ENCODE peak calls at places on chromosomes 1 and 21, in nine cellular contexts. Y is neural progenitor cell, O is OCI-LY7, X is GM23248, U is HCT116, W is SK-N-SH, F is PC-3, V is GM23338, Q is MM.1S. N is an unnamed sample. For H3K4me1, the result is how much of the 10 kb centered on the place peaks cover.

GRCh38 chr21:21102874-21103273 is 104.7 kb downstream of the NCAM2 start:
- DNase-seq in Y (no peak), O (no peak), X (no peak), U (no peak), W (no peak), F (no peak), V (no peak), Q (no peak), N (no peak)

GRCh38 chr1:54697896-54698295 is 17.8 kb upstream of the TTC4 start:
- DNase-seq in Y (no peak), O (no peak), X (no peak), U (no peak), W (no peak), F (no peak), V (no peak), Q (no peak), N (no peak)

GRCh38 chr1:76799700-76800099 is 67.6 kb upstream of the ST6GALNAC5 start:
- DNase-seq in Y (no peak), O (no peak), X (no peak), U (no peak), W (peak), F (no peak), V (no peak), Q (no peak), N (no peak)

GRCh38 chr1:60281360-60281932 is 207.9 kb upstream of the C1orf87 start:
- DNase-seq in Y (peak), O (peak), X (peak), U (peak), W (peak), F (peak), V (peak), Q (peak), N (peak)

GRCh38 chr1:247456024-247456423 is 1.9 kb downstream of the OR2B11 start:
- DNase-seq in Y (no peak), O (no peak), X (no peak), U (no peak), W (no peak), F (no peak), V (no peak), Q (no peak), N (no peak)

GRCh38 chr1:210790196-210790595 is 343.8 kb downstream of the KCNH1 start:
- DNase-seq in Y (no peak), O (no peak), X (no peak), U (no peak), W (no peak), F (no peak), V (no peak), Q (no peak), N (no peak)

GRCh38 chr1:173509797-173510196 is 32.7 kb downstream of the PRDX6 start:
- DNase-seq in Y (no peak), O (no peak), X (no peak), U (no peak), W (no peak), F (no peak), V (no peak), Q (no peak), N (no peak)

GRCh38 chr1:60279798-60280197 is 206.2 kb upstream of the C1orf87 start:
- DNase-seq in Y (no peak), O (no peak), X (peak), U (no peak), W (no peak), F (peak), V (no peak), Q (no peak), N (no peak)

GRCh38 chr1:229298420-229298819 is 27.5 kb downstream of the RAB4A start:
- DNase-seq in Y (no peak), O (no peak), X (no peak), U (no peak), W (no peak), F (no peak), V (no peak), Q (no peak), N (no peak)

GRCh38 chr1:241944300-241944699 is 13.3 kb upstream of the BECN2 start:
- DNase-seq in Y (no peak), O (no peak), X (no peak), U (no peak), W (no peak), F (no peak), V (no peak), Q (no peak), N (no peak)

GRCh38 chr1:38964140-38964548 is 22.5 kb upstream of the RHBDL2 start:
- DNase-seq in Y (no peak), O (peak), X (no peak), U (no peak), W (peak), F (peak), V (peak), Q (no peak), N (no peak)

GRCh38 chr1:241253491-241253890 is 103.5 kb downstream of the RGS7 start:
- DNase-seq in Y (no peak), O (no peak), X (no peak), U (no peak), W (no peak), F (peak), V (no peak), Q (no peak), N (no peak)

GRCh38 chr1:205142105-205142475 is 20.3 kb upstream of the RBBP5 start:
- DNase-seq in Y (no peak), O (no peak), X (no peak), U (no peak), W (no peak), F (no peak), V (no peak), Q (no peak), N (no peak)

GRCh38 chr1:233114159-233114558 is 163.7 kb downstream of the NTPCR start:
- DNase-seq in Y (no peak), O (no peak), X (peak), U (peak), W (no peak), F (peak), V (peak), Q (no peak), N (no peak)

GRCh38 chr1:67766117-67766978 is 66.9 kb downstream of the GNG12 start:
- DNase-seq in Y (peak), O (peak), X (peak), U (no peak), W (peak), F (peak), V (peak), Q (peak), N (peak)

GRCh38 chr1:58979085-58979484 is 195.2 kb upstream of the JUN start:
- DNase-seq in Y (no peak), O (peak), X (no peak), U (no peak), W (no peak), F (no peak), V (no peak), Q (peak), N (no peak)

GRCh38 chr1:37602750-37603694 is 7.3 kb upstream of the GNL2 start:
- DNase-seq in Y (peak), O (peak), X (peak), U (no peak), W (peak), F (peak), V (peak), Q (peak), N (peak)

GRCh38 chr1:11680270-11681070 is 478 bp downstream of the MAD2L2 start:
- DNase-seq in Y (peak), O (peak), X (no peak), U (no peak), W (peak), F (peak), V (peak), Q (no peak), N (no peak)

GRCh38 chr1:230188826-230189225 is 121.8 kb downstream of the GALNT2 start:
- DNase-seq in Y (no peak), O (no peak), X (no peak), U (no peak), W (no peak), F (no peak), V (no peak), Q (no peak), N (no peak)

GRCh38 chr1:115813735-115814134 is 27.2 kb downstream of the NHLH2 start:
- DNase-seq in Y (no peak), O (no peak), X (no peak), U (no peak), W (no peak), F (no peak), V (no peak), Q (no peak), N (no peak)

GRCh38 chr1:80064524-80064923 is 1058.0 kb upstream of the ADGRL4 start:
- DNase-seq in Y (no peak), O (no peak), X (peak), U (no peak), W (no peak), F (peak), V (no peak), Q (no peak), N (no peak)

GRCh38 chr21:30620522-30620921 is at the start of gene KRTAP20-4:
- DNase-seq in Y (no peak), O (no peak), X (no peak), U (no peak), W (no peak), F (no peak), V (no peak), Q (no peak), N (no peak)

GRCh38 chr1:171140466-171140865 is 44.6 kb upstream of the FMO2 start:
- DNase-seq in Y (no peak), O (no peak), X (no peak), U (no peak), W (no peak), F (no peak), V (no peak), Q (no peak), N (no peak)

GRCh38 chr1:245434285-245434684 is 279.5 kb downstream of the KIF26B start:
- DNase-seq in Y (no peak), O (no peak), X (peak), U (peak), W (no peak), F (no peak), V (peak), Q (no peak), N (no peak)

GRCh38 chr1:34806396-34806795 is 13.6 kb downstream of the GJA4 start:
- DNase-seq in Y (no peak), O (no peak), X (peak), U (no peak), W (no peak), F (no peak), V (no peak), Q (no peak), N (no peak)
- H2AFZ ChIP-seq in Y (no peak), O (no peak), X (no peak), U (no peak), W (no peak), F (no peak), V (no peak), Q (no peak), N (no peak)

GRCh38 chr1:31762726-31763670 is 1.1 kb downstream of the ADGRB2 start:
- DNase-seq in Y (peak), O (peak), X (peak), U (no peak), W (peak), F (peak), V (peak), Q (peak), N (peak)

GRCh38 chr1:31763671-31764306 is 351 bp downstream of the ADGRB2 start:
- DNase-seq in Y (peak), O (no peak), X (peak), U (no peak), W (no peak), F (no peak), V (peak), Q (peak), N (no peak)

GRCh38 chr1:31765516-31765915 is 1.4 kb upstream of the ADGRB2 start:
- DNase-seq in Y (no peak), O (no peak), X (no peak), U (no peak), W (no peak), F (no peak), V (no peak), Q (no peak), N (no peak)

GRCh38 chr1:31765041-31765467 is 914 bp upstream of the ADGRB2 start:
- DNase-seq in Y (peak), O (peak), X (peak), U (no peak), W (peak), F (peak), V (peak), Q (peak), N (no peak)

DNA sequence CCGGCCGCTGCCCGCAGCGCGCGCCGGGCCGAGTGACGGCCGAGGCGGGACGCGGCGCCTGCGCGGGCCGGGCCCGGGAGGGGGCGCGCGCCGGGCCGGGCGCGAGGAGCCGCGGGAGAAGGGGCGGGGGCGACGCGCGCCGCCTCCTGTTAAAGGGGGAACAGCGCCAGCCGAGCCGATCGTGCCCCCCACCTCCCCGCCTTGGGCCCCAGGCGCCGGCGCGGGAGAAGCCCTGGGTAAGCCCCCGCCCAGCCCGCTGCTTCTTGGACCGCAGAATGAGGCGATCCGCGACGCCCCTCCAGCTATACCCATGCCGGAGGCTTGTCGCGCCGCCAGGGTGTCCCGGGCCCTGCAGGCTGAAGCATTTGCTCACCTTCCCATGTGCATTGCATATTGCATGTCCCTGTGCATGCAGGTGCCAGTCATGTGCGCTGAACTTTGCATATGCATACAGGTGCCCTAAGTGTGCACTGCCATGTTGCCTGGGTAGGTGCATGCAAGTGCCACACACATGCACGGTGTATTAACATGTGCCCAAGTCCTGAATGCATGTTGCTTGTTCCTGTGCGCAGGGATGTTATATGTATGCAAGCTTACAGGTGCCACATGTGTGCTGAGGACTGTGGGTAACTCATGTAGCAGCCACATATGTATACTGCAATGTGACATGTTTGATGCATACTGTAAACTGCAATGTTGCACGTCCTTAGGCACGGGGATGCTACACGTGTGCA is at the start of gene ADGRB2:
- DNase-seq in Y (peak), O (peak), X (peak), U (no peak), W (peak), F (peak), V (peak), Q (peak), N (peak)
- TF ChIP-seq EZH2phosphoT487 in Y (no peak), O (no peak), X (no peak), U (no peak), W (no peak), F (no peak), V (no peak), Q (no peak), N (no peak)

GRCh38 chr1:46184920-46185658 is 8.8 kb upstream of the P3R3URF start:
- DNase-seq in Y (no peak), O (no peak), X (no peak), U (no peak), W (no peak), F (no peak), V (no peak), Q (no peak), N (no peak)
- H3K4me1 ChIP-seq in Y (under half), O (under half), X (under half), U (half or more), W (under half), F (half or more), V (under half), Q (under half), N (under half)

GRCh38 chr1:8116892-8117262 is 90.8 kb upstream of the ERRFI1 start:
- DNase-seq in Y (no peak), O (no peak), X (peak), U (no peak), W (no peak), F (no peak), V (no peak), Q (no peak), N (peak)
- H2AFZ ChIP-seq in Y (no peak), O (no peak), X (peak), U (no peak), W (no peak), F (no peak), V (peak), Q (no peak), N (no peak)

GRCh38 chr1:27668808-27669723 is 2.9 kb downstream of the IFI6 start:
- DNase-seq in Y (peak), O (peak), X (peak), U (no peak), W (peak), F (peak), V (peak), Q (peak), N (peak)

GRCh38 chr1:27672750-27673112 is 739 bp upstream of the IFI6 start:
- DNase-seq in Y (no peak), O (no peak), X (peak), U (no peak), W (no peak), F (peak), V (no peak), Q (no peak), N (no peak)

GRCh38 chr1:27669876-27670275 is 2.1 kb downstream of the IFI6 start:
- DNase-seq in Y (no peak), O (no peak), X (no peak), U (no peak), W (no peak), F (no peak), V (no peak), Q (no peak), N (no peak)

GRCh38 chr1:27668121-27668807 is 3.7 kb downstream of the IFI6 start:
- DNase-seq in Y (no peak), O (no peak), X (no peak), U (no peak), W (no peak), F (no peak), V (no peak), Q (no peak), N (no peak)

GRCh38 chr1:27671964-27672749 is at the start of gene IFI6:
- DNase-seq in Y (peak), O (peak), X (peak), U (peak), W (peak), F (peak), V (peak), Q (peak), N (peak)
- TF ChIP-seq EZH2phosphoT487 in Y (no peak), O (no peak), X (no peak), U (no peak), W (no peak), F (no peak), V (no peak), Q (no peak), N (no peak)

DNA sequence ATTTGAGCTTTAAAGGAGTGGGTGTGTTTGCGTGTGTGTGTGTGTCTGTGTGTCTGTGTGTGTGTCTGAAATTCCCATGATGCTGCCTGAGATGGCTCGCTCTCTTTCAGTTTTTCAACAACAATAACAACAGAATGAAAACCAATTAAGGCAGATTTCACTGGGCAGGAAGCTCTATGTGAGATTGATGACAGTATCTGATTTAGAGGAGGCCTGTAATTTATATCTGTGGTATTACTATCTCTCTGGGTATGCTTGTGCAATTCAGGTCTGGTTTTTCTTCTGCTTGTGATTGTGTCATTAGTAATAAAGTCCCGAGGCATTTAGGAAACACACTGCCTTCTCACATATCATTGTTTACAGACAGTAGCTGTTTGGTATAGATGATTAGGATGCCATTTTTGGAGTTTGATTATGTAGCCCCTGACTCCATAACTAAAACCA is 85.9 kb upstream of the ZNF326 start:
- DNase-seq in Y (no peak), O (no peak), X (peak), U (no peak), W (peak), F (peak), V (no peak), Q (no peak), N (no peak)
- H3K4me1 ChIP-seq in Y (under half), O (under half), X (half or more), U (under half), W (under half), F (half or more), V (half or more), Q (under half), N (under half)

GRCh38 chr1:64966158-64966963 is at the start of gene JAK1:
- DNase-seq in Y (peak), O (peak), X (peak), U (no peak), W (peak), F (peak), V (peak), Q (peak), N (peak)

GRCh38 chr1:64962447-64962846 is 3.9 kb downstream of the JAK1 start:
- DNase-seq in Y (no peak), O (peak), X (no peak), U (no peak), W (no peak), F (no peak), V (no peak), Q (no peak), N (no peak)

GRCh38 chr1:64963466-64963865 is 2.9 kb downstream of the JAK1 start:
- DNase-seq in Y (no peak), O (peak), X (no peak), U (no peak), W (no peak), F (no peak), V (no peak), Q (no peak), N (no peak)

GRCh38 chr1:64967381-64967780 is 1.0 kb upstream of the JAK1 start:
- DNase-seq in Y (peak), O (no peak), X (peak), U (no peak), W (no peak), F (no peak), V (no peak), Q (peak), N (no peak)

DNA sequence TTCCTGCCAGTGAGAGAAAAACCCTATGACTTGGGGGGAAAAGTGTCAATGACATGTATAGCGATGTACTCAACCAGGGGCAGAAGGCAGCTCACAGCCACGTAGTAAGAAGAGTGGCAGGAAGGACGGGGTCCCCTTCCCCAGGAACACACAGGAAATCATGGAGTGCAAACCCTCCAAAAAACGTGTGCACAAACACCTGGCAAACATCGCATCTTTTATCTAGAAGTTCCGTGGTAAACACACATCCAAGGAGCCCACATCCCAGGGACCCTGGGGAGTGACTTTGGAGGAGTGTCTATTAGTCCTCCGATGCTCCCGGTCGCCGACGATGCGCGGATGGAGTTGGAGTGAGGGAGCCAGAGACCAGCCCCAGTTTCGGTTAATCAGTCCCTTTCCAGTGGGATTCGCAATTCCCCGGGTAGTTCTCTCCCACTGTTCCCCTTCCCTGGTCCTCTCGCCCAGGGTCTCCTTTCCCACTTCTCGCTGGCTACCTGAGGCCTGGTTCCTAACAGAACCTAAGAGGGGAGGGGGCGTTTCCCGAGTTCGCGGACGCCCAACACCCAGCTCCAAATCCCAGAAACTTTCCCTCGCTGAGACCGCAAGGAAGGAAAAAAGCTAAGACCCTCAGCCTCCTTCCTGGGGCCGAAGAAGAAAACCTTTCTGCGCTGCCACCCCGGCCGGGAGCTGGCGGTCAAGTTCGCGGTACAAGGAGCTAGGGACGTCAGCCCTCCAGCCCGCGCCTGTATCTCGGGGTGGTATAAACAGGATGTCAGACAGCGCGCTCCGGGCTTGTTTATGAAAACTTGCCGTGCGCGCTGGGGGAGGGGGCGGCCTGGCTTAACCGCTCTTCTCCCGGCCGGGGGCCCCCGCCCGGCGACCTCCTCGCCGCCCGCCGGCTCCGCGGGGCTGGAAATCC is 851 bp downstream of the JAK1 start:
- DNase-seq in Y (peak), O (peak), X (peak), U (no peak), W (peak), F (peak), V (peak), Q (peak), N (peak)
- H2AFZ ChIP-seq in Y (peak), O (peak), X (peak), U (no peak), W (peak), F (no peak), V (peak), Q (peak), N (peak)

GRCh38 chr1:190176776-190177175 is 300.9 kb downstream of the BRINP3 start:
- DNase-seq in Y (no peak), O (no peak), X (no peak), U (no peak), W (no peak), F (peak), V (no peak), Q (no peak), N (no peak)
- TF ChIP-seq EZH2phosphoT487 in Y (no peak), O (no peak), X (no peak), U (no peak), W (no peak), F (no peak), V (no peak), Q (no peak), N (no peak)

N was measured in hepatocyte.